ENCODE peak calls at places on chromosomes 12 and 14, in ten cellular contexts. X is transverse colon, D is HCT116, M is spleen, I is esophagus muscularis mucosa, N is SK-N-SH, V is breast epithelium, A is endothelial cell of umbilical vein, P is K562, E is upper lobe of left lung. O is an unnamed sample. For H3K4me1, the result is how much of the 10 kb centered on the place peaks cover.

GRCh38 chr12:66288121-66288520 is 14.2 kb upstream of the HELB start:
- DNase-seq in X (no peak), D (no peak), M (no peak), I (no peak), N (no peak), V (no peak), A (no peak), P (no peak), E (no peak), O (no peak)

GRCh38 chr12:51388066-51388799 is 3.0 kb downstream of the GALNT6 start:
- DNase-seq in X (no peak), D (no peak), M (no peak), I (no peak), N (peak), V (peak), A (peak), P (peak), E (no peak), O (peak)

GRCh38 chr12:47307680-47308399 is 228.1 kb upstream of the AMIGO2 start:
- DNase-seq in X (peak), D (peak), M (no peak), I (peak), N (peak), V (peak), A (peak), P (peak), E (no peak), O (peak)

GRCh38 chr12:78555802-78556201 is 308.8 kb upstream of the SYT1 start:
- DNase-seq in X (no peak), D (no peak), M (no peak), I (no peak), N (no peak), V (no peak), A (no peak), P (no peak), E (no peak), O (no peak)

GRCh38 chr12:25940886-25941285 is 17.6 kb upstream of the RASSF8 start:
- DNase-seq in X (no peak), D (no peak), M (no peak), I (no peak), N (no peak), V (no peak), A (no peak), P (no peak), E (no peak), O (no peak)

GRCh38 chr12:27970391-27970980 is 2.0 kb downstream of the PTHLH start:
- DNase-seq in X (no peak), D (no peak), M (peak), I (no peak), N (peak), V (no peak), A (peak), P (no peak), E (peak), O (peak)

GRCh38 chr14:51616724-51617409 is 34.8 kb upstream of the FRMD6 start:
- DNase-seq in X (no peak), D (peak), M (no peak), I (no peak), N (no peak), V (peak), A (peak), P (no peak), E (no peak), O (no peak)

GRCh38 chr14:102930753-102931579 is 8.5 kb downstream of the AMN start:
- DNase-seq in X (peak), D (peak), M (peak), I (no peak), N (no peak), V (no peak), A (no peak), P (no peak), E (peak), O (peak)

GRCh38 chr14:41785696-41786095 is 179.0 kb downstream of the LRFN5 start:
- DNase-seq in X (no peak), D (no peak), M (no peak), I (no peak), N (no peak), V (no peak), A (no peak), P (no peak), E (no peak), O (peak)

GRCh38 chr12:109020136-109020535 is 732 bp downstream of the SVOP start:
- DNase-seq in X (no peak), D (no peak), M (no peak), I (peak), N (peak), V (no peak), A (no peak), P (no peak), E (no peak), O (no peak)

GRCh38 chr12:117872521-117873169 is 96.1 kb downstream of the KSR2 start:
- DNase-seq in X (no peak), D (no peak), M (no peak), I (no peak), N (no peak), V (no peak), A (no peak), P (no peak), E (no peak), O (no peak)

GRCh38 chr12:117042171-117042809 is 56.9 kb downstream of the TESC start:
- DNase-seq in X (no peak), D (no peak), M (no peak), I (no peak), N (no peak), V (no peak), A (peak), P (peak), E (no peak), O (no peak)

GRCh38 chr12:126663304-126664094 is 1598.3 kb downstream of the AACS start:
- DNase-seq in X (no peak), D (peak), M (no peak), I (no peak), N (peak), V (no peak), A (no peak), P (peak), E (no peak), O (peak)

GRCh38 chr12:81088221-81088620 is 10.3 kb downstream of the ACSS3 start:
- DNase-seq in X (no peak), D (no peak), M (no peak), I (no peak), N (no peak), V (no peak), A (no peak), P (no peak), E (no peak), O (no peak)
- H3K4me1 ChIP-seq in X (under half), D (under half), M (under half), I (under half), N (under half), V (under half), A (under half), P (under half), E (under half), O (half or more)

GRCh38 chr12:92278378-92278828 is 132.8 kb upstream of the BTG1 start:
- DNase-seq in X (no peak), D (no peak), M (no peak), I (no peak), N (no peak), V (no peak), A (no peak), P (no peak), E (no peak), O (no peak)
- TF ChIP-seq POLR2AphosphoS5 in X (no peak), D (no peak), M (no peak), I (no peak), N (no peak), V (no peak), A (no peak), P (no peak), E (no peak), O (no peak)

GRCh38 chr12:13167906-13168305 is 28.6 kb upstream of the EMP1 start:
- DNase-seq in X (no peak), D (no peak), M (no peak), I (no peak), N (no peak), V (no peak), A (no peak), P (no peak), E (no peak), O (no peak)
- H3K4me1 ChIP-seq in X (under half), D (half or more), M (under half), I (under half), N (under half), V (under half), A (under half), P (under half), E (under half), O (under half)

GRCh38 chr12:104416637-104417036 is 40.1 kb upstream of the CHST11 start:
- DNase-seq in X (no peak), D (no peak), M (no peak), I (no peak), N (no peak), V (no peak), A (no peak), P (no peak), E (no peak), O (no peak)
- TF ChIP-seq POLR2AphosphoS5 in X (no peak), D (no peak), M (no peak), I (no peak), N (no peak), V (no peak), A (no peak), P (no peak), E (no peak), O (no peak)

GRCh38 chr14:70882771-70883492 is 24.3 kb upstream of the PCNX1 start:
- DNase-seq in X (no peak), D (no peak), M (no peak), I (no peak), N (no peak), V (no peak), A (peak), P (no peak), E (no peak), O (no peak)
- H3K4me1 ChIP-seq in X (under half), D (under half), M (under half), I (under half), N (under half), V (under half), A (under half), P (under half), E (under half), O (under half)

GRCh38 chr12:54051081-54051912 is 2.3 kb upstream of the HOXC4 start:
- DNase-seq in X (no peak), D (no peak), M (peak), I (no peak), N (no peak), V (no peak), A (no peak), P (no peak), E (peak), O (no peak)

GRCh38 chr12:54053625-54054441 is at the start of gene HOXC4:
- DNase-seq in X (peak), D (no peak), M (no peak), I (no peak), N (peak), V (no peak), A (peak), P (no peak), E (peak), O (no peak)

GRCh38 chr12:54052745-54053624 is 650 bp upstream of the HOXC4 start:
- DNase-seq in X (no peak), D (no peak), M (peak), I (no peak), N (peak), V (no peak), A (no peak), P (no peak), E (peak), O (no peak)

GRCh38 chr12:54050479-54050805 is 3.2 kb upstream of the HOXC4 start:
- DNase-seq in X (no peak), D (no peak), M (no peak), I (no peak), N (no peak), V (no peak), A (no peak), P (no peak), E (no peak), O (no peak)

DNA sequence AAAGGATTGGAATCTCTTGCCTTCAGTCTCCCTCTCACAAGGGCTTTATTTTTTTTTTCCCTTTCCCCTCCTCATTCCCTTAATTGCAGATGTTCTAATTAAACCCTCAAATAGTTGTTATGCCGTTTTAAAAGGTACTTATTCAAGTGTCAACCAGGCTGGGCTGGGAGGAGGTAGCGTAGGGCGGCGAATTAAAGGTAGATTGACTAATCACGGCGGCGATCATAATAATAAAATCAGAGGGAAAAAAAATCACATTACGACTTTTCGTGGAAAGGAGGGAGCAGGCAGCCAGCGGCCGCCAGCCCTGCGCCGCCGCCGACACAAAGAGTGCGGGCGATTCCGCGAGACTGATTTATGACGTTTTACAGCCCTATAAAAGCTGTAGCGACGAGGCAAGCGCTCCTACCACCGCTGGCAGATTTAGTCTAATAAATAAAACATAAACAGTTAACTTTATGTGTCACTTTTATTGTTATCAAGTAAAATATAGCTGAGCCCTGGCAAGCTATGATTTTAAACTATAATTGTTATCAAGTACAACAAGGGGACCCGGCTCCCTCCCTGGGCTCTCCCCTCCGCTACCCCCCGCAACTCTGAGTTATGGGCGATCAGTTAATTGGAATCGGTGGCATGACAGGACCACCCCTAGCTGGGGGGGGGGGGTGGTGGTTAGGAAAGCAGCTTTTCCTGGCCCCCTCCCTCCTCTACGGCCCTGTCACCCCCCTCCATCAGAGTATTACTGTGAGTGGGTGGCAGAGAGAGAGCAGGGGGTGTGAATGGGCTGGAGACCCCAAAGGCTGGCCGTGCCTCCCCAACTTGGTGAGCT is 1.5 kb upstream of the HOXC4 start:
- DNase-seq in X (no peak), D (no peak), M (peak), I (no peak), N (peak), V (no peak), A (no peak), P (no peak), E (peak), O (no peak)
- TF ChIP-seq POLR2AphosphoS5 in X (peak), D (no peak), M (no peak), I (no peak), N (no peak), V (no peak), A (no peak), P (no peak), E (no peak), O (no peak)

DNA sequence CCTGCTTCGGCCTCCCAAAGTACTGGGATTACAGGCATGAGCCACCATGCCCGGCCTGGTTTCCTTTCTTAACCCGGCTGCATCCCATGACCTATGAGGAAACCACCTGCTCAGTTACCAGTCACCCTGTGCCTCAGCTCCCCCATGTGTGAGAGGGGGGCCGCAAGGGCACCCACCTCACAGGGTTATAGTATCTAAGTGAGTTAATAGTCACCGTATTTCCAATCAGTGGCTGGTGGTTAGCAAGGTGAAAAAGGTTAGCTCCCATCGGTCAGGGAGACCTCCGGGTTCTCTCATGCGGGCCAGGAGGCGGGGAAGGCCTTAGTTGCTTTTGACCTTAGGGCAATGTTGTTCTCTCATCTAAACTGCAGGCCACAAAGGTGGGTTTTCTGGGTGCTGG is 6.7 kb downstream of the LRP1 start:
- DNase-seq in X (peak), D (no peak), M (peak), I (no peak), N (no peak), V (no peak), A (no peak), P (no peak), E (no peak), O (no peak)
- H3K4me1 ChIP-seq in X (half or more), D (under half), M (under half), I (half or more), N (under half), V (under half), A (under half), P (under half), E (half or more), O (half or more)

O was measured in GM23338.